ENCODE peak calls at places on chromosomes 16 and 17, in five cellular contexts. N, O, M, L and B are unnamed samples. For H3K9me3, the result is how much of the 10 kb centered on the place peaks cover.

GRCh38 chr17:72590382-72590781 is 469.6 kb downstream of the SOX9 start:
- DNase-seq in M (no peak), N (peak), L (peak), O (no peak), B (no peak)

GRCh38 chr16:71230122-71230845 is at the start of gene HYDIN:
- DNase-seq in L (peak), O (peak), M (peak), N (peak), B (peak)

GRCh38 chr17:3022197-3022596 is 41.2 kb downstream of the OR1D5 start:
- DNase-seq in M (no peak), O (no peak), N (no peak), L (no peak), B (no peak)

GRCh38 chr17:47760409-47761140 is 27.5 kb downstream of the TBX21 start:
- DNase-seq in M (no peak), O (no peak), N (no peak), L (no peak), B (no peak)

GRCh38 chr17:19363460-19364035 is 1.0 kb upstream of the B9D1 start:
- DNase-seq in O (no peak), M (no peak), N (no peak), L (no peak), B (no peak)

GRCh38 chr17:2450016-2450650 is 49.3 kb upstream of the MNT start:
- DNase-seq in N (no peak), M (no peak), O (no peak), L (no peak), B (no peak)

GRCh38 chr17:80990921-80991644 is 558 bp upstream of the CHMP6 start:
- DNase-seq in M (no peak), N (no peak), O (peak), L (no peak), B (peak)

GRCh38 chr16:68234188-68235104 is 1.5 kb downstream of the ESRP2 start:
- DNase-seq in N (peak), M (no peak), L (peak), O (peak), B (no peak)

GRCh38 chr17:52027081-52027480 is 131.4 kb downstream of the CA10 start:
- DNase-seq in N (no peak), L (no peak), O (no peak), M (no peak), B (no peak)

GRCh38 chr16:82506734-82507133 is 120.0 kb upstream of the CDH13 start:
- DNase-seq in M (no peak), O (no peak), N (no peak), L (no peak), B (no peak)

DNA sequence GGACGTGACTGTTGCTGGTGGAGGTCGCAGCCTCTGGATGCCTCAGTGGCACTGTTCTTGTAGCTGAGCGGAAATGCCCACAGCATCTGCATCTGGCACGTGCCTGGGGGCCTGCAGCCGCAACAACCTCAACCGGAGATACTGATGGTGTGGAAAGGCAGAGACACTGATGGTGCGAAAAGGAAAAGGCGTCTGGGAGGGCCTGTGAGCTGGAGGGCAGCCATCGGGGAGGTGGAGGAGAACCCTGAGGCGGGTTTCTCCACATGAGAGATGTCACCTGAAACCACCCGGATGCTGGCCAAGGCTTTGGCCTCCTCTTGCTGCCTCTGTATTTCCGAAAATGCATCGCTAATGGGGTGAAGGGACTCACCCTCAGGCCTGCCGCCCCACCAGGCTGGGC is 284.8 kb upstream of the WSB1 start:
- DNase-seq in L (no peak), M (no peak), N (no peak), O (no peak), B (no peak)
- H3K9me3 ChIP-seq in L (under half), M (under half), N (under half), O (under half), B (under half)

GRCh38 chr16:24577167-24577566 is 37.8 kb downstream of the RBBP6 start:
- DNase-seq in L (no peak), N (no peak), O (no peak), M (no peak), B (no peak)

GRCh38 chr16:24568392-24568791 is 29.0 kb downstream of the RBBP6 start:
- DNase-seq in M (no peak), O (no peak), N (peak), L (no peak), B (no peak)

GRCh38 chr16:24572069-24572468 is 32.7 kb downstream of the RBBP6 start:
- DNase-seq in N (no peak), L (no peak), O (no peak), M (no peak), B (no peak)

DNA sequence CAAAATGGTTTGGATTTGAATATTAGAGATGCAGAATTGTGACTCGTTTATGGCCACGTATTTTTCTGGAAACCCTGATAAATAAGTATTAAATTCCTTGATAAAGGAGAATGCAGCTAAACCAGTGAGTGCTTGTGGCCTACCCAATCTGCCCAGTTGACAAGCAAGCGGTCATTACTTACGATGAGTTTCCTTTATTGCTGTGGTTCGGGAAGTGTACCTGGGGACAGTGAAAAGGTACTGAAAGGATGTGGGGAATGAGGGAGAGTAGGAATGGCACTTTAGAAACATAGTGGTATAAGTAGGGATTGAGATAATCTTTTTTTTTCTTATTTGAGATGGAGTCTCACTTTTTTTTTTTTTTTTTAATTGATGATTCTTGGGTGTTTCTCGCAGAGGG is 33.8 kb downstream of the RBBP6 start:
- DNase-seq in N (no peak), M (no peak), L (no peak), O (no peak), B (no peak)
- H3K9me3 ChIP-seq in N (under half), M (under half), L (under half), O (under half), B (under half)

GRCh38 chr16:75169899-75170405 is 21.6 kb downstream of the ZFP1 start:
- DNase-seq in M (no peak), L (no peak), O (no peak), N (no peak), B (no peak)
- H3K9me3 ChIP-seq in M (under half), L (under half), O (half or more), N (half or more), B (under half)

GRCh38 chr16:88279998-88280397 is 102.8 kb upstream of the ZNF469 start:
- DNase-seq in M (no peak), O (no peak), L (no peak), N (no peak), B (no peak)
- H3K9me3 ChIP-seq in M (under half), O (under half), L (under half), N (under half), B (under half)

GRCh38 chr17:58414596-58414997 is 2.7 kb downstream of the RNF43 start:
- DNase-seq in L (no peak), M (no peak), O (no peak), N (peak), B (no peak)

GRCh38 chr17:58412910-58413630 is 4.3 kb downstream of the RNF43 start:
- DNase-seq in M (no peak), L (peak), O (no peak), N (peak), B (no peak)

GRCh38 chr17:58412064-58412703 is 5.2 kb downstream of the RNF43 start:
- DNase-seq in N (no peak), O (no peak), L (peak), M (no peak), B (no peak)

GRCh38 chr17:58415371-58416055 is 1.8 kb downstream of the RNF43 start:
- DNase-seq in M (peak), O (peak), N (no peak), L (no peak), B (no peak)

GRCh38 chr17:58413684-58414083 is 3.6 kb downstream of the RNF43 start:
- DNase-seq in M (no peak), N (no peak), O (no peak), L (no peak), B (no peak)
- H3K9me3 ChIP-seq in M (under half), N (under half), O (under half), L (under half), B (under half)

GRCh38 chr16:78996806-78997205 is 603.7 kb downstream of the MAF start:
- DNase-seq in O (no peak), N (no peak), L (no peak), M (no peak), B (no peak)
- H3K9me3 ChIP-seq in O (under half), N (under half), L (under half), M (under half), B (under half)

GRCh38 chr16:79009911-79010310 is 590.6 kb downstream of the MAF start:
- DNase-seq in M (no peak), O (no peak), L (no peak), N (no peak), B (no peak)

GRCh38 chr16:79008869-79009179 is 591.7 kb downstream of the MAF start:
- DNase-seq in O (no peak), N (no peak), L (no peak), M (no peak), B (no peak)

GRCh38 chr16:79006762-79007161 is 593.8 kb downstream of the MAF start:
- DNase-seq in L (no peak), O (no peak), N (no peak), M (no peak), B (no peak)

GRCh38 chr16:79007614-79008013 is 592.9 kb downstream of the MAF start:
- DNase-seq in O (no peak), M (no peak), L (peak), N (peak), B (no peak)

DNA sequence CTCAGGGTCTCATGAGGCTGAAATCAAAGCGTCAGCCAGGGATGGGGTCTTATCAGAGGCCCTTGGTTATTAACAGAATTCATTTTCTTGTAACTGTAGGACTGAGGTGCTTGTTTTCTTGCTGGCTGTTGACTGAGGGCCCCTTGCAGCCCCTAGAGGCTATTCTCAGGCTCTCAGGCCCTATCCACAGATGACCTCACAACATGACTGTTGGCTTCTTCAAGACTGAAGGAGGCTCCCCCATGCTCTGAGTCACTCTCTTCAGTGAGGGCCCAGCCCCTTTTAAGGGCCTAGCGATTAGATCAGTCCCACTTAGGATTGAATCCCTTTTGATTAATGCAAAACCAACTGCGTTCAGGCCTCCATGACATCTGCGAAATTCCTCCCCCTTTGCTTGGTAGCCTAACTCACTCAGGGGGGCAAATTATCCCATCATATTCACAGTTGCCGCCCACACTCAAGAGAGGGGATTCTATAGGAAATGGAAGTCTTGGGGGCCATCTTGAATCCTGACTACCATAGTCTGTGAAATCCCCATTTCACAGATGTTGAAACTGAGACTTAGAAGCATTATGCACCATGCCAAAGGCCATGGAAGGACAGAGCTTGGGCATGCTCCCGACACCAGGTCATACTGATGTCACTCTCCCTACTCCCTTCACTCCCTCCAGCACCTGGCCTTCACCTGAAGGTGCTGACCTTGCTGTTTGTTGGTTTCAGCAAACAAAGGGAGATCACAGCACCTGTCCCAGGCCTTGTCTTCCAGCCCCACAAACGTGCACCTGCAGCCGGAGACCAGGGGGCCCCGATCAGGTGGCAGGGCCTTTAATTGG is 592.3 kb downstream of the MAF start:
- DNase-seq in M (no peak), O (no peak), L (no peak), N (peak), B (no peak)
- H3K9me3 ChIP-seq in M (under half), O (under half), L (under half), N (under half), B (under half)

GRCh38 chr16:34758835-34759234 is 1299.4 kb downstream of the TP53TG3F start:
- DNase-seq in M (no peak), L (no peak), O (no peak), N (no peak), B (no peak)
- H3K9me3 ChIP-seq in M (half or more), L (under half), O (half or more), N (half or more), B (under half)

DNA sequence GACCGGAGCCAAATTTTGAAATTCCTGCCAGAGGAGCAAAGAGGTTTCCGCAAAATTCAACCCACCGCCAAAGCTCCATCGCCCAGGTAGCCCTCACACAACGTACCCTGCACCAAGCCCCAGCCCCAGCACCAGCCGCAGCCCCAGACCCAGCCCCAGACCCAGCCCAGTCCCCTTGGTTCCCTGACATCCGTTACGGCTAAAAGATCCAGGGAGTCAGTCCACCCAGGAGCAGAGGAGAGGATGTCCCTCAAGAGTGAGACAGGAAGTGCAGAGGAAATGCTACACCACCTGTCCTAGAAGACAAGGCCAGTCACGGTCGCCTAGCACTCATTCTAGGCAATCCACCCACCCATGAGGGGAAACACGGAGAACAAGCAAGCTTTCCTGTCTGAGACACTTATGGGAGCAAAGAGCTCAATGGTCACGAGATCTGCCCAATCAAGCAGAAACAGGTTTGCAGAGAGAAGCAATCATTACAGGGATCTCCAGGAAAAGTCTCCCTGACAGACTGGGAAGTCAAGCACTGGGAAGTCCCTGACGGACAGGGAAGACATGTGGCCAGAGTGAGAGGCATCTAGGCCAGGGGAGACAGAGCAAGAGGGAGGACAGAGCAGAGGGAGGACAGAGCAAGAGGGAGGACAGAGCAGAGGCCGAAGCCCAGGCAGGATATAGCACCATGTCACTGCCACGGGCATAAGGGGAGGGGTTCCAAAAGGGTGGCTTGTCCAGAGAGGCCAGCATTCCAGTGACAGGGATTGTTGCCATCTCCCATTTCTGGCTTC is 15.0 kb upstream of the KCNJ18 start:
- DNase-seq in M (no peak), N (no peak), O (no peak), L (no peak), B (no peak)
- H3K9me3 ChIP-seq in M (under half), N (under half), O (under half), L (half or more), B (under half)

GRCh38 chr16:1768061-1768766 is 3.1 kb downstream of the NME3 start:
- DNase-seq in M (no peak), O (no peak), N (no peak), L (no peak), B (no peak)

GRCh38 chr16:1771072-1771863 is at the start of gene NME3:
- DNase-seq in N (peak), O (peak), L (peak), M (peak), B (peak)

GRCh38 chr16:1770328-1771071 is 843 bp downstream of the NME3 start:
- DNase-seq in N (no peak), L (peak), M (peak), O (peak), B (no peak)

GRCh38 chr16:1768767-1769401 is 2.5 kb downstream of the NME3 start:
- DNase-seq in M (no peak), N (no peak), L (no peak), O (no peak), B (no peak)

DNA sequence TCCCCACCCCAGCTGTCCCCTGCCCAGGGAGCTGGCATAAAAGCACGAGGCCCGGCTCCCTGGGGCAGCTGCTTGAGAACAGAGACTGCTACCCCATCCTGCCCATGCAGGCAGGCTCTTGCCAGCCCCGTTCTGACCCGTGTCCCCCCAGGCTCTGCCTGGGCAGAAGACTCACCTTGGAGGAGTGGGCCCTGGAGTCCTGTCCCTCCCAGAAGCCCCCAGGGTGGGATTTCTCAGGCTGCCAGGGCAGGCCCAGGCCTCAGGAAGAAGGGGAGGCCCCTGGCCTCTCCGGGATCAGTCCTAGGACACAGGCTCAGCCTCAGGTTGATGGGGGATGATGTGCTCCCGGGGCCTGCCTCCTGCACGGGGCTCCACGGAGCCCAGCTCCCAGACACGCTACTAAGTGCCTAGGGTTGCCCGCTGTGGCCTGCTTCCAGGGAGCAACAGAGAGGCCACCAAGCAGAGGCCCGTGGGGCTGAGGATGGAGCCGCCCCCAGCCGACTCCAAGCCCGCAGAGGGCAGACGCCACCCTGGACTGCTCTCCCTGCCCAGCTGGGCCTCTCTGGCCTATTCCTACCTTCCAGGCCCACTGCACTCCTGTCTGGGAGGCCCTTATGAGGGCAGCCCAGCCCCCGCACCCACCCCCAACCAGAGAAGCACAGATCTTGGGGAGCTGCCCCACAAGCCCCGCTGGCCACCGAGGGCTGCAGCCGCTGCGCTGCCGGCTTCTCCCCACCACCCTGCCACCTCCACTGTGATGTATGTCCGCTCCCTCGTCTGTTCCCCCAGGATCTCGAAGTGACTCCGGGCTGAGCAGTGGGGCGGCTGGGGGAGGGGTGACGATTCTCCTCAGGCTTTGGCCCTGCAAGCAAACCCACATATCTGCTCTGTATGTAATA is 1.7 kb downstream of the NME3 start:
- DNase-seq in O (no peak), L (no peak), N (no peak), M (no peak), B (no peak)
- H3K9me3 ChIP-seq in O (under half), L (under half), N (under half), M (under half), B (under half)